ENCODE peak calls at places on chromosomes 16 and 17, in seven cellular contexts. W is H1, Q is body of pancreas, F is spleen, E is tibial nerve, L is heart left ventricle, U is breast epithelium. C is an unnamed sample. For H3K36me3 and H3K4me1, the result is how much of the 10 kb centered on the place peaks cover.

GRCh38 chr17:1651559-1651844 is 1.8 kb upstream of the RILP start:
- DNase-seq in W (no peak), Q (no peak), F (no peak), E (no peak), L (peak), U (no peak), C (no peak)

GRCh38 chr17:8680850-8681174 is 50.3 kb upstream of the MYH10 start:
- DNase-seq in W (no peak), Q (no peak), F (no peak), E (peak), L (no peak), U (no peak), C (no peak)

GRCh38 chr17:36900130-36900590 is 37.1 kb upstream of the LHX1 start:
- DNase-seq in W (no peak), Q (no peak), F (no peak), E (no peak), L (no peak), U (no peak), C (no peak)

GRCh38 chr17:50198026-50198669 is 3.3 kb downstream of the COL1A1 start:
- DNase-seq in W (no peak), Q (peak), F (no peak), E (peak), L (peak), U (peak), C (no peak)

GRCh38 chr16:9151597-9151996 is 60.2 kb downstream of the HAPSTR1 start:
- DNase-seq in W (no peak), Q (no peak), F (no peak), E (no peak), L (no peak), U (no peak), C (no peak)

GRCh38 chr17:307741-308507 is 44.7 kb downstream of the RPH3AL start:
- DNase-seq in W (no peak), Q (peak), F (peak), E (peak), L (peak), U (no peak), C (peak)

GRCh38 chr16:64351116-64351515 is 770.7 kb downstream of the CDH11 start:
- DNase-seq in W (no peak), Q (no peak), F (no peak), E (no peak), L (no peak), U (no peak), C (no peak)

GRCh38 chr17:73205326-73205980 is 12.6 kb downstream of the COG1 start:
- DNase-seq in W (no peak), Q (no peak), F (no peak), E (no peak), L (no peak), U (peak), C (no peak)

GRCh38 chr16:53518550-53519416 is 15.8 kb upstream of the AKTIP start:
- DNase-seq in W (no peak), Q (no peak), F (peak), E (peak), L (no peak), U (peak), C (peak)

GRCh38 chr17:69466905-69467630 is 52.6 kb downstream of the MAP2K6 start:
- DNase-seq in W (no peak), Q (no peak), F (no peak), E (no peak), L (no peak), U (no peak), C (no peak)

GRCh38 chr17:72697602-72698146 is 394.8 kb downstream of the SLC39A11 start:
- DNase-seq in W (no peak), Q (no peak), F (no peak), E (no peak), L (no peak), U (no peak), C (no peak)

GRCh38 chr17:10290046-10290445 is 82.8 kb downstream of the MYH13 start:
- DNase-seq in W (no peak), Q (no peak), F (no peak), E (no peak), L (no peak), U (no peak), C (peak)

GRCh38 chr17:27319536-27320221 is 25.8 kb downstream of the WSB1 start:
- DNase-seq in W (no peak), Q (peak), F (no peak), E (peak), L (peak), U (peak), C (peak)

GRCh38 chr16:35431829-35432663 is 1972.6 kb downstream of the TP53TG3F start:
- DNase-seq in W (no peak), Q (peak), F (no peak), E (no peak), L (no peak), U (no peak), C (no peak)

GRCh38 chr17:59329558-59330313 is 1.7 kb upstream of the YPEL2 start:
- DNase-seq in W (peak), Q (peak), F (peak), E (peak), L (no peak), U (peak), C (peak)

GRCh38 chr16:49854227-49855203 is 1.4 kb downstream of the ZNF423 start:
- DNase-seq in W (no peak), Q (peak), F (peak), E (no peak), L (no peak), U (no peak), C (peak)

GRCh38 chr17:57085448-57086068 is 512 bp downstream of the AKAP1 start:
- DNase-seq in W (no peak), Q (peak), F (no peak), E (peak), L (peak), U (no peak), C (peak)

GRCh38 chr17:81934850-81935708 is 2.0 kb downstream of the PYCR1 start:
- DNase-seq in W (no peak), Q (peak), F (no peak), E (no peak), L (no peak), U (no peak), C (no peak)

GRCh38 chr17:78242024-78242742 is 10.8 kb downstream of the TMEM235 start:
- DNase-seq in W (no peak), Q (no peak), F (no peak), E (no peak), L (no peak), U (no peak), C (no peak)

GRCh38 chr17:38925263-38925995 is at the start of gene LASP1NB:
- DNase-seq in W (no peak), Q (no peak), F (peak), E (no peak), L (no peak), U (no peak), C (peak)

GRCh38 chr16:84396537-84397008 is 28.2 kb downstream of the ATP2C2 start:
- DNase-seq in W (no peak), Q (no peak), F (no peak), E (no peak), L (no peak), U (no peak), C (no peak)

GRCh38 chr17:63171428-63172205 is 205.6 kb downstream of the TANC2 start:
- DNase-seq in W (no peak), Q (no peak), F (no peak), E (no peak), L (no peak), U (no peak), C (no peak)

GRCh38 chr17:52885882-52886281 is 727.4 kb upstream of the CA10 start:
- DNase-seq in W (no peak), Q (no peak), F (no peak), E (no peak), L (no peak), U (no peak), C (no peak)

GRCh38 chr17:61495161-61495857 is 43.1 kb downstream of the TBX4 start:
- DNase-seq in W (no peak), Q (no peak), F (no peak), E (no peak), L (no peak), U (peak), C (no peak)

GRCh38 chr17:61393904-61394629 is 5.6 kb upstream of the TBX2 start:
- DNase-seq in W (no peak), Q (no peak), F (no peak), E (no peak), L (peak), U (no peak), C (no peak)

GRCh38 chr17:39923836-39924690 is 3.3 kb downstream of the ORMDL3 start:
- DNase-seq in W (no peak), Q (no peak), F (no peak), E (no peak), L (peak), U (no peak), C (no peak)

GRCh38 chr17:66975614-66976378 is 11.3 kb downstream of the CACNG4 start:
- DNase-seq in W (no peak), Q (no peak), F (no peak), E (no peak), L (no peak), U (peak), C (no peak)

GRCh38 chr17:32496348-32497078 is 9.7 kb downstream of the CDK5R1 start:
- DNase-seq in W (no peak), Q (no peak), F (no peak), E (no peak), L (no peak), U (no peak), C (no peak)

GRCh38 chr17:66255112-66255511 is 25.9 kb upstream of the APOH start:
- DNase-seq in W (no peak), Q (no peak), F (no peak), E (peak), L (no peak), U (no peak), C (peak)

GRCh38 chr16:72455743-72456659 is 284.0 kb upstream of the PMFBP1 start:
- DNase-seq in W (no peak), Q (peak), F (no peak), E (no peak), L (no peak), U (no peak), C (no peak)

GRCh38 chr17:42553866-42554249 is 1.1 kb downstream of the HSD17B1 start:
- DNase-seq in W (no peak), Q (no peak), F (peak), E (no peak), L (peak), U (no peak), C (no peak)

GRCh38 chr16:57374067-57374534 is 1.8 kb downstream of the CX3CL1 start:
- DNase-seq in W (no peak), Q (no peak), F (no peak), E (no peak), L (no peak), U (peak), C (peak)

GRCh38 chr16:27199747-27200146 is 3.6 kb upstream of the KDM8 start:
- DNase-seq in W (no peak), Q (no peak), F (peak), E (no peak), L (no peak), U (no peak), C (no peak)

GRCh38 chr17:28760987-28761562 is 17.3 kb downstream of the TRAF4 start:
- DNase-seq in W (no peak), Q (peak), F (peak), E (peak), L (peak), U (peak), C (no peak)

GRCh38 chr16:22813223-22813945 is 578 bp upstream of the HS3ST2 start:
- DNase-seq in W (peak), Q (peak), F (no peak), E (no peak), L (peak), U (no peak), C (no peak)

GRCh38 chr16:6104423-6104822 is 1006.8 kb upstream of the EEF2KMT start:
- DNase-seq in W (no peak), Q (no peak), F (no peak), E (no peak), L (no peak), U (no peak), C (no peak)

GRCh38 chr16:47995354-47995753 is 160.4 kb downstream of the ABCC12 start:
- DNase-seq in W (no peak), Q (no peak), F (no peak), E (no peak), L (no peak), U (no peak), C (no peak)

DNA sequence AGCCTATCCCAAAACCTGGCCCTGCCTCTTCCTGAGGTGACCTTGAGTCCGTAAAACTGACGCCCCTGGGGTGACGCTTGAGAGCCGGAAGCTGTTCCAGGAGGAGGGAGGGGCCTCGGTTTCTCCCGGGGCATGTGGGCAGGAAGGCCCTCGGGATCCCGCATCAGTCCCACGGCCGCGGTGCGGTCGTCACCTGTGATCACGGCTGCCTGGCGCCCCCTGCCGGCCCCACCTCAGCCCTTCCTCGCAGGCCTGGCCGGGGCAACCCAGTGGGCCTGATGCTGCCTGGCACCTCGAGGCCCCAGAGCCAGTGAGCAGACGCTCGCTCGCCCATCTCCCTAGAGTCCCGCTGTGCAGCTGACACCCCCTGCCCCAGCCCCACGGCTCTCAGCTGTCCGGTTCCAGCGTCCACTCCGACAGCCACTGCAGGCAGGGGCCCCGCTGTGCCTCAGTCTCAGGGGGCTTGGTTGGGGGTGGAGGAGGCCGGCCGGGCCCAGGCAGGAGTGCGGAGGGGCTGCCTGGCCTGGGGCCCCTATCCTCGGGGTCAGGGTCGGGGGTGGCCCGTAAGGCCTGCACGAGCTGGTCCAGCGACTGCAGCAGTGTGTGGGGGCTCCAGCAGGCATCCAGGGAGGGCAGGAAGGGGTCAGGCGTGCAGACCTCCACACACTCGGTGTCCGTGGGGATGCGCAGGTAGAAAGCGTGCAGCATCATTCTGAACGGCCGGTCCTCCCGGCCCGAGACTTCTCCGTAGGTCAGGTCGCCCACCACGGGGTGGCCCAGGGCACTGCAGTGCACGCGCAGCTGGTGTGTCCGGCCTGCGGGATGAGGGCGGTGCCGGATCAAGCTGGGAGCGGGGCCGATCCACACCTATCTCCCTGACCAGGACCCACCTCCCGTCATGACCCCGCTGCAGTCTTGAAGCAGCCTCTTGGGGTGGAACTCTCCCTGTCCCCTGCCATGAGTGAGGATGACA is 2.3 kb downstream of the RPUSD1 start:
- DNase-seq in W (peak), Q (peak), F (peak), E (peak), L (peak), U (peak), C (peak)
- H3K36me3 ChIP-seq in W (under half), Q (under half), F (under half), E (under half), L (under half), U (under half), C (under half)

GRCh38 chr16:67526149-67526732 is 2.4 kb upstream of the RIPOR1 start:
- DNase-seq in W (no peak), Q (no peak), F (no peak), E (no peak), L (no peak), U (no peak), C (no peak)
- TF ChIP-seq POLR2A in W (no peak), Q (no peak), F (no peak), E (no peak), L (no peak), U (no peak), C (no peak)

GRCh38 chr16:2085669-2086068 is 37.9 kb downstream of the TSC2 start:
- DNase-seq in W (no peak), Q (no peak), F (no peak), E (no peak), L (no peak), U (no peak), C (no peak)

GRCh38 chr16:2082983-2083364 is 35.2 kb downstream of the TSC2 start:
- DNase-seq in W (no peak), Q (no peak), F (no peak), E (no peak), L (no peak), U (no peak), C (no peak)

GRCh38 chr16:2083409-2083808 is 35.6 kb downstream of the TSC2 start:
- DNase-seq in W (no peak), Q (no peak), F (no peak), E (no peak), L (no peak), U (no peak), C (no peak)

GRCh38 chr16:2084688-2085625 is 37.2 kb downstream of the TSC2 start:
- DNase-seq in W (no peak), Q (no peak), F (no peak), E (no peak), L (no peak), U (no peak), C (no peak)

GRCh38 chr16:2083876-2084687 is 36.3 kb downstream of the TSC2 start:
- DNase-seq in W (no peak), Q (no peak), F (no peak), E (no peak), L (no peak), U (no peak), C (no peak)
- H3K4me1 ChIP-seq in W (under half), Q (under half), F (under half), E (under half), L (under half), U (under half), C (under half)

GRCh38 chr16:89552913-89553312 is 7.6 kb upstream of the RPL13 start:
- DNase-seq in W (no peak), Q (no peak), F (no peak), E (no peak), L (no peak), U (no peak), C (no peak)

GRCh38 chr16:89555265-89555664 is 5.2 kb upstream of the RPL13 start:
- DNase-seq in W (no peak), Q (no peak), F (no peak), E (no peak), L (no peak), U (no peak), C (no peak)

GRCh38 chr16:89552329-89552728 is 8.2 kb upstream of the RPL13 start:
- DNase-seq in W (no peak), Q (no peak), F (no peak), E (no peak), L (no peak), U (no peak), C (no peak)

GRCh38 chr16:89554343-89554742 is 6.1 kb upstream of the RPL13 start:
- DNase-seq in W (no peak), Q (no peak), F (no peak), E (no peak), L (no peak), U (no peak), C (no peak)

DNA sequence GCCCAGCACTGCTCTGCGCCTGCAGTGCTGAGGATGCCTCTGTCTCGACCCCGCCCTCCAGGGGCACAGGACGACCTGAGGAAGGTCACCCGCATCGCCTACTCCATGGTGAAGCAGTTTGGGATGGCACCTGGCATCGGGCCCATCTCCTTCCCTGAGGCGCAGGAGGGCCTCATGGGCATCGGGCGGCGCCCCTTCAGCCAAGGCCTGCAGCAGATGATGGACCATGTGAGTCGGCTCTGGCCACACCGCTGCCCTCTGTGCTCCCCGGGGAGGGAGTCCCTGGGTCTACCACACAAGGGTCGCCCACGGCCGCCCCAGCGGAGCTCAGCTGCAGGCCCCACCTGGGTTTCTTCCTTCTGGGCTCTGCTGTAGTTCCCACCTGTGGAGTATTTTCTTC is 6.7 kb upstream of the RPL13 start:
- DNase-seq in W (no peak), Q (no peak), F (no peak), E (no peak), L (no peak), U (no peak), C (no peak)
- H3K36me3 ChIP-seq in W (under half), Q (under half), F (half or more), E (half or more), L (half or more), U (under half), C (under half)

GRCh38 chr16:69821844-69822173 is 59.7 kb downstream of the WWP2 start:
- DNase-seq in W (no peak), Q (no peak), F (no peak), E (no peak), L (no peak), U (no peak), C (no peak)

GRCh38 chr16:69820926-69821541 is 58.9 kb downstream of the WWP2 start:
- DNase-seq in W (no peak), Q (peak), F (no peak), E (no peak), L (no peak), U (no peak), C (no peak)

GRCh38 chr16:69822174-69822935 is 60.2 kb downstream of the WWP2 start:
- DNase-seq in W (no peak), Q (no peak), F (no peak), E (no peak), L (no peak), U (no peak), C (no peak)

GRCh38 chr16:69827527-69827926 is 65.4 kb downstream of the WWP2 start:
- DNase-seq in W (no peak), Q (no peak), F (no peak), E (no peak), L (no peak), U (peak), C (no peak)

DNA sequence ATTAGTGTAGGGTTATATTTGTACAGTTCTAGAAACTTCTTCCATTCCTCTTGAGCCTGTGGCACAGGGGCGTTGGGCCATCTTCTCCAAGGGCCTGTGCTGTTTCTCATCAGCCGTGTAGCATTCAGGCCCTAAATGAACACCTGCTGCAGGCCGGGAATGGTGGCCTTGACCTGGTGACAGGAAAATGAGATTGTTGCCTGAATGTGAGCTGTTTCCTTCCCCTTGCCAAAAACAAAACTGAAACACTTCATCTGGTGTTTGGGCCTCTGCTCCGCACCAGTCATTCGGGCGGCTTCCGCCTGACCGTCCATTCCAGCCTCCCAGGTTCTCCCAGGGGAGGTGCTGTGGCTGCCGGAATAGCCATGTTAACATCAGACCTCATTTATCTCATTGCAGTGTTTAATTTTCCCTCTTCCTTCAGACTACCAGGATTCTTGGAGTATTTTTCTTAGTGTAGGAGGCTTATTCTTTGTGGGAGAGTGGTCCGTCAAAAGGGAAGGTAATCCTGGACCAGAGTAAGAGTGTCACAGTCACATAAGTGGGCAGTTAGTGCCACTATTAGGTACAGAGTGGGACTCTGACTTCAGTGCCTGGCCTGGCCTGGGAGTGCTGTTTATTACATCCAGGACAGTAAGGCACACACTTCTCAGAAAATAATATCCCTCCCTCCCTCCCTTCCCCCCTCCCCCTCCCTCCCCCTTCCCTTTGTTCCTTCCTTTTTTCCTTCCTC is 61.9 kb downstream of the WWP2 start:
- DNase-seq in W (no peak), Q (peak), F (peak), E (no peak), L (peak), U (no peak), C (peak)
- TF ChIP-seq POLR2A in W (no peak), Q (no peak), F (no peak), E (no peak), L (no peak), U (no peak), C (no peak)

C was measured in uterus.